ENCODE peak calls at places on chromosome 12, in four cellular contexts. X is fibroblast of pulmonary artery, B is dorsolateral prefrontal cortex, D is cardiac fibroblast. K is an unnamed sample.

GRCh38 chr12:6167327-6168280 is 32.6 kb upstream of the CD9 start:
- DNase-seq in X (peak; percentile 98), B (peak; percentile 28), D (peak; percentile 98), K (peak; percentile 87)

GRCh38 chr12:14960548-14961465 is 594 bp downstream of the ARHGDIB start:
- DNase-seq in X (peak; percentile 93), B (no peak), D (peak; percentile 69), K (peak; percentile 25)

GRCh38 chr12:103840399-103840880 is 594 bp downstream of the NT5DC3 start:
- DNase-seq in X (no peak), B (no peak), D (peak; percentile 54), K (no peak)

GRCh38 chr12:63846249-63846967 is 1.9 kb downstream of the SRGAP1 start:
- DNase-seq in X (no peak), B (no peak), D (no peak), K (no peak)

GRCh38 chr12:51888316-51889215 is 663 bp downstream of the ANKRD33 start:
- DNase-seq in X (no peak), B (no peak), D (no peak), K (no peak)

GRCh38 chr12:52316701-52317100 is 4.5 kb downstream of the KRT83 start:
- DNase-seq in X (no peak), B (no peak), D (no peak), K (no peak)

GRCh38 chr12:95996034-95996658 is at the start of gene HAL:
- DNase-seq in X (peak; percentile 34), B (no peak), D (peak; percentile 38), K (no peak)

GRCh38 chr12:93146278-93146939 is 217.3 kb upstream of the EEA1 start:
- DNase-seq in X (peak; percentile 77), B (no peak), D (peak; percentile 81), K (peak; percentile 84)

GRCh38 chr12:54082402-54082892 is 28.8 kb downstream of the HOXC4 start:
- DNase-seq in X (no peak), B (no peak), D (no peak), K (no peak)

GRCh38 chr12:62192486-62193250 is 67.5 kb upstream of the USP15 start:
- DNase-seq in X (peak; percentile 90), B (peak; percentile 67), D (peak; percentile 88), K (peak; percentile 54)

GRCh38 chr12:20212036-20212435 is 156.3 kb upstream of the PDE3A start:
- DNase-seq in X (peak; percentile 80), B (no peak), D (peak; percentile 49), K (no peak)

GRCh38 chr12:18966927-18967326 is 162.6 kb upstream of the PLEKHA5 start:
- DNase-seq in X (no peak), B (no peak), D (no peak), K (no peak)

GRCh38 chr12:82383930-82384513 is 25.7 kb downstream of the METTL25 start:
- DNase-seq in X (peak; percentile 62), B (no peak), D (peak; percentile 58), K (peak; percentile 4)

GRCh38 chr12:85369365-85370154 is 89.5 kb downstream of the ALX1 start:
- DNase-seq in X (no peak), B (no peak), D (no peak), K (no peak)

GRCh38 chr12:130437555-130438242 is 100.0 kb downstream of the PIWIL1 start:
- DNase-seq in X (no peak), B (no peak), D (no peak), K (no peak)

GRCh38 chr12:86052921-86053320 is 178.8 kb downstream of the NTS start:
- DNase-seq in X (no peak), B (no peak), D (no peak), K (no peak)

GRCh38 chr12:94659531-94659930 is 9.2 kb upstream of the TMCC3 start:
- DNase-seq in X (no peak), B (no peak), D (no peak), K (no peak)

GRCh38 chr12:115209230-115209629 is 525.3 kb upstream of the TBX3 start:
- DNase-seq in X (no peak), B (no peak), D (no peak), K (no peak)

GRCh38 chr12:22037952-22038351 is 8.1 kb upstream of the CMAS start:
- DNase-seq in X (no peak), B (no peak), D (no peak), K (no peak)
- H3K4me3 ChIP-seq in X (no peak overlapping the region), B (no peak overlapping the region), D (no peak overlapping the region), K (no peak overlapping the region)

DNA sequence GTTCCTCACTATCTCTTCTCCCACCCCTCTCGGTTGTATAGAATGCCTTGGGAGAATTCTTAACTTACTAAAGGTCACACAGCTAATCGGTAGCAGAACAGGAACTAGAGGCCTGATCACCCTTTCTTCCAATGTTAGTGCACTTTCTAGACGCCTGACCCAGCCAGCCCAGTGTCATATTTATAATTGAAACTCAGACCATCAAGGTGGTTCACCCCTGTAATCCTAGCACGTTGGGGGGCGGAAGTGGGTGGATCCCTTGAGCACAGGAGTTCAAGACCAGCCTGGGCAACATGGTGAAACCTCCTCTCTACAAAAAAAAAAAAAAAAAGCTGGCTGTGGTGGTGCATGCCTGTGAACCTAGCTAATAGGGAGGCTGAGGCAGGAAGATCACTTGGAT is 1.8 kb downstream of the TIGAR start:
- DNase-seq in X (no peak), B (no peak), D (no peak), K (no peak)
- H3K4me3 ChIP-seq in X (peak overlapping the region; percentile 8), B (no peak overlapping the region), D (no peak overlapping the region), K (no peak overlapping the region)

GRCh38 chr12:116381240-116381743 is 103.8 kb upstream of the MED13L start:
- DNase-seq in X (no peak), B (no peak), D (no peak), K (no peak)
- H3K4me3 ChIP-seq in X (peak overlapping the region; percentile 25), B (no peak overlapping the region), D (peak overlapping the region; percentile 6), K (peak overlapping the region; percentile 3)

GRCh38 chr12:102116392-102116791 is 3.5 kb downstream of the NUP37 start:
- DNase-seq in X (no peak), B (no peak), D (no peak), K (no peak)

GRCh38 chr12:102120564-102120873 is 536 bp downstream of the PARPBP start:
- DNase-seq in X (no peak), B (no peak), D (no peak), K (no peak)

GRCh38 chr12:102119674-102120563 is at the start of the genes NUP37 and PARPBP:
- DNase-seq in X (peak; percentile 85), B (peak; percentile 90), D (peak; percentile 88), K (peak; percentile 47)

GRCh38 chr12:102120886-102121285 is 903 bp downstream of the PARPBP start:
- DNase-seq in X (peak; percentile 28), B (no peak), D (peak; percentile 36), K (no peak)

GRCh38 chr12:102118874-102119273 is 1.0 kb downstream of the NUP37 start:
- DNase-seq in X (no peak), B (no peak), D (no peak), K (no peak)
- H3K4me3 ChIP-seq in X (peak overlapping the region; percentile 83), B (no peak overlapping the region), D (peak overlapping the region; percentile 71), K (peak overlapping the region; percentile 79)

DNA sequence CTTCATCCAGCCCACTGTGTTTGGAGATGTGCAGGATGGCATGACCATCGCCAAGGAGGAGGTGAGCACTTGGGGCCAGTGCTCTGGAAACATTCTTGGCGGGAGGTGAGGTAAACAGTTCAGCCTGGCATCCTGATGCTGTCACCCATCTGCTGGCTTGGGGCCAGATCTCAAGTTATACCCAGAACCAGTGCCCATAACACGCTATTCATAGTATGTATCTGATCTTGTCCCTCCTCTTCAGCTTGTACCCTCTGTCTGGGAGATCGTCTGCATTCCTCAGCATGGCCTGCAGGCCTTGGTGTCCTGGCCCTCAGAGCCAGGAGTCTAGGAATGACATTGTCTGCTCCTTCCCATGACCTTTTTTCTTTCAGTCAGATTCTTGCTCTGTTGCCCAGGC is 31.4 kb downstream of the ALDH2 start:
- DNase-seq in X (no peak), B (no peak), D (no peak), K (no peak)
- H3K4me3 ChIP-seq in X (no peak overlapping the region), B (no peak overlapping the region), D (no peak overlapping the region), K (no peak overlapping the region)

K was measured in skeletal muscle cell.